ENCODE peak calls at places on chromosomes 11 and 22, in four cellular contexts. L is H1, S is K562, O is GM12878. T is an unnamed sample.

GRCh38 chr11:2209370-2209801 is 37.8 kb upstream of the TH start:
- DNase-seq in L (peak), S (no peak), O (no peak), T (no peak)

GRCh38 chr11:66477256-66478201 is 2.7 kb upstream of the DPP3 start:
- DNase-seq in L (peak), S (no peak), O (no peak), T (no peak)

GRCh38 chr22:41951898-41952474 is at the start of gene SMIM45:
- DNase-seq in L (peak), S (no peak), O (no peak), T (no peak)

GRCh38 chr11:103700605-103701004 is 335.8 kb upstream of the DDI1 start:
- DNase-seq in L (no peak), S (no peak), O (no peak), T (no peak)

GRCh38 chr11:67697846-67698245 is 23.4 kb upstream of the ALDH3B2 start:
- DNase-seq in L (no peak), S (no peak), O (no peak), T (no peak)

GRCh38 chr11:103811870-103812509 is 224.4 kb upstream of the DDI1 start:
- DNase-seq in L (no peak), S (no peak), O (no peak), T (no peak)

GRCh38 chr22:39214383-39215069 is 30.3 kb downstream of the PDGFB start:
- DNase-seq in L (peak), S (no peak), O (no peak), T (peak)

GRCh38 chr11:121141051-121141450 is 40.0 kb downstream of the TECTA start:
- DNase-seq in L (no peak), S (no peak), O (no peak), T (no peak)

GRCh38 chr22:49930128-49930527 is 11.7 kb downstream of the CRELD2 start:
- DNase-seq in L (no peak), S (no peak), O (no peak), T (no peak)

GRCh38 chr11:77602385-77603105 is 12.8 kb downstream of the AQP11 start:
- DNase-seq in L (no peak), S (peak), O (no peak), T (peak)

GRCh38 chr22:44274918-44275665 is 37.7 kb downstream of the SHISAL1 start:
- DNase-seq in L (no peak), S (no peak), O (no peak), T (no peak)

GRCh38 chr22:27487600-27488450 is 313.7 kb downstream of the MN1 start:
- DNase-seq in L (no peak), S (no peak), O (no peak), T (peak)

GRCh38 chr11:3745161-3745560 is 52.2 kb downstream of the NUP98 start:
- DNase-seq in L (no peak), S (no peak), O (no peak), T (no peak)

GRCh38 chr11:3977078-3977477 is 117.5 kb upstream of the RRM1 start:
- DNase-seq in L (no peak), S (peak), O (no peak), T (no peak)

GRCh38 chr22:42336527-42337227 is 66.2 kb upstream of the TCF20 start:
- DNase-seq in L (no peak), S (no peak), O (no peak), T (no peak)

GRCh38 chr11:12066056-12066798 is 44.2 kb upstream of the MICAL2 start:
- DNase-seq in L (peak), S (no peak), O (no peak), T (peak)

GRCh38 chr11:132496341-132496740 is 1036.0 kb downstream of the OPCML start:
- DNase-seq in L (no peak), S (no peak), O (no peak), T (no peak)

GRCh38 chr11:46936138-46937110 is at the start of gene CSTPP1:
- DNase-seq in L (peak), S (peak), O (peak), T (peak)

GRCh38 chr22:32721328-32722180 is 80.0 kb upstream of the TIMP3 start:
- DNase-seq in L (no peak), S (no peak), O (no peak), T (peak)

GRCh38 chr11:34327804-34328631 is 29.8 kb downstream of the ABTB2 start:
- DNase-seq in L (no peak), S (no peak), O (no peak), T (no peak)

GRCh38 chr11:72084076-72084475 is 3.4 kb downstream of the LRRC51 start:
- DNase-seq in L (no peak), S (no peak), O (no peak), T (no peak)

GRCh38 chr11:14672635-14673034 is 29.0 kb downstream of the PDE3B start:
- DNase-seq in L (no peak), S (no peak), O (no peak), T (no peak)

GRCh38 chr11:2796091-2796490 is 89.5 kb downstream of the CDKN1C start:
- DNase-seq in L (peak), S (no peak), O (no peak), T (no peak)

GRCh38 chr11:57903441-57904123 is 120.1 kb upstream of the OR9Q1 start:
- DNase-seq in L (no peak), S (peak), O (no peak), T (no peak)

GRCh38 chr11:74086242-74086884 is 77.5 kb upstream of the UCP3 start:
- DNase-seq in L (no peak), S (peak), O (no peak), T (no peak)

GRCh38 chr11:459511-460220 is 9.6 kb downstream of the PTDSS2 start:
- DNase-seq in L (no peak), S (no peak), O (no peak), T (no peak)

GRCh38 chr11:17653606-17654005 is 65.8 kb upstream of the MYOD1 start:
- DNase-seq in L (no peak), S (no peak), O (no peak), T (no peak)

GRCh38 chr22:32080904-32081303 is 37.8 kb downstream of the SLC5A1 start:
- DNase-seq in L (no peak), S (peak), O (peak), T (peak)

GRCh38 chr22:19289475-19290161 is 1.9 kb downstream of the CLTCL1 start:
- DNase-seq in L (no peak), S (peak), O (no peak), T (no peak)

GRCh38 chr22:46023558-46023981 is 46.6 kb upstream of the WNT7B start:
- DNase-seq in L (no peak), S (no peak), O (no peak), T (no peak)

GRCh38 chr11:66337103-66337899 is 1.1 kb upstream of the RIN1 start:
- DNase-seq in L (peak), S (no peak), O (no peak), T (no peak)

GRCh38 chr22:19232620-19233019 is 54.1 kb upstream of the SLC25A1 start:
- DNase-seq in L (no peak), S (no peak), O (no peak), T (no peak)

DNA sequence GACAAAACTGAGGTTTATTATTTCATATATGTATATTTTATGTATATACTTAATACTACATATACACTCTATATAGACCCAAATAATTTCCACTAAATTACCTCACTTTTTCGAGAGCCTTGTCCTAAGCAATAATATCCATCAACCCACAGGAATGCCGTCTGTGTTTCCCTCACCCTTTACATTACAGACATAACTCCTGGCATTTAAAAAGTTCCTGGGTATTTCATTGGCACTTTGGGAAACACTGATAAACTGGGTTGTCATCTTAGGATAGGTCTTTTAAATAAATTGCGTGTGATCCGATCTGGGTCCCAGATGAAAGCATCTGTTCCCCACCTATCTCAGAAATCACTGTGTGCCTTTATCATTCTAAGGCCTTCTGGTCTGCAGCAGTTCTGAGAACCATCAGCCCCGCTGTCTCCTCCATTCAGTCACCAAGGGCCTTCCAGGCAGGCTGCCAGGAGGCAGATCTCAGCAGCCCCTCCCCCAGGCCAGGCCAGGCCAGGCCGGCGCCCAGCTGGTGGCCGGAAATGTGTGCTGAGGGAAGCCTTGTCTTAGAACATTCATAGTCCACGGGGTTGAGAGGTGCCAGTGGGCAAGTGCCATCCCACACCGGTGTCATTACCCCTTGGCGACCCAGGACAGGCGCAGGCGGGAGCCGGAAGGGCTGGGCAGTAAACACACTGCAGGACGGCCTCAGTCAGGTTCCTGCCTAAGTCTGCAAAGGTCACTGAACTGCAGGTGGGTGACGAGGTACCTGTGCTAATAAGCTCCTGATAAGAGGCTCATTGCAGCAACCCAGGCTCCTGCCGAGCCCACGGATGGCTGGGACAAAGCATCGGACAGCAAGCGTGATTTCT is 3.3 kb downstream of the FGF19 start:
- DNase-seq in L (peak), S (peak), O (no peak), T (peak)
- TF ChIP-seq BRCA1 in L (no peak), S (no peak), O (no peak), T (no peak)

GRCh38 chr11:70389191-70389590 is 9.1 kb upstream of the CTTN start:
- DNase-seq in L (no peak), S (no peak), O (no peak), T (no peak)
- TF ChIP-seq BRCA1 in L (no peak), S (no peak), O (no peak), T (no peak)

GRCh38 chr11:126870021-126870420 is 130.5 kb downstream of the KIRREL3 start:
- DNase-seq in L (no peak), S (no peak), O (no peak), T (no peak)
- TF ChIP-seq BRCA1 in L (no peak), S (no peak), O (no peak), T (no peak)

DNA sequence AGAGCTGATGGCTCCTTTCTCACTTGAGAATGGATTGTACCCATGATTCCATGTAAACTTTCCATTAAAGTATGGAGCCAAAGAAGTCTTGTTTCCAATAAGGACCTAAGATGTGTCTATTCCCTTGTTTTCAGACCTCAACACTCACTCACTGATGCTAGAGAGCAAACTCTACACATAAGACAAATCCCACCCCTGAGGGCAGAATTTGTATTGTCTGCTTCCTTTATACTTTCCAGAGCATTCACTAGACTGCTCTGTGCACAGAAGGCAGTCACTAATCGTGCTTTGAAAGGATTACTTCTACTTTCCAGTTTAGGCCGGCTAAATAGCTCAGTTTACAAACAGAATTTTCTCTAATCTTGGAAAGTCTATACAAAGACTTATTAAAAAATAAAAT is 6.4 kb downstream of the ANKRD49 start:
- DNase-seq in L (no peak), S (no peak), O (no peak), T (no peak)
- TF ChIP-seq BRCA1 in L (no peak), S (no peak), O (no peak), T (no peak)